ENCODE peak calls at places on chromosomes 3 and 15, in four cellular contexts. One of them, this sample, is unnamed.

GRCh38 chr15:48897144-48897814 is 19.3 kb downstream of the EID1 start:
- DNase-seq in cardiac muscle cell: peak; percentile 84
- DNase-seq in CD4-positive, alpha-beta T cell: no peak
- DNase-seq in upper lobe of right lung: no peak
- DNase-seq in this sample: no peak

GRCh38 chr15:73620078-73620477 is 13.1 kb downstream of the NPTN start:
- DNase-seq in upper lobe of right lung: no peak
- DNase-seq in cardiac muscle cell: no peak
- DNase-seq in CD4-positive, alpha-beta T cell: no peak
- DNase-seq in this sample: no peak

GRCh38 chr3:104279617-104280016 is 1087.1 kb upstream of the ALCAM start:
- DNase-seq in cardiac muscle cell: peak; percentile 40
- DNase-seq in CD4-positive, alpha-beta T cell: no peak
- DNase-seq in upper lobe of right lung: no peak
- DNase-seq in this sample: no peak

GRCh38 chr15:59540654-59541053 is 70.9 kb upstream of the GCNT3 start:
- DNase-seq in upper lobe of right lung: no peak
- DNase-seq in cardiac muscle cell: no peak
- DNase-seq in CD4-positive, alpha-beta T cell: no peak
- DNase-seq in this sample: no peak

GRCh38 chr15:39300451-39301153 is 280.3 kb upstream of the THBS1 start:
- DNase-seq in cardiac muscle cell: peak; percentile 36
- DNase-seq in CD4-positive, alpha-beta T cell: no peak
- DNase-seq in upper lobe of right lung: no peak
- DNase-seq in this sample: peak; percentile 15

GRCh38 chr3:96259-96658 is 100.3 kb upstream of the CHL1 start:
- DNase-seq in CD4-positive, alpha-beta T cell: no peak
- DNase-seq in cardiac muscle cell: no peak
- DNase-seq in upper lobe of right lung: no peak
- DNase-seq in this sample: no peak

GRCh38 chr3:159448902-159449301 is 539.7 kb upstream of the IL12A start:
- DNase-seq in CD4-positive, alpha-beta T cell: no peak
- DNase-seq in upper lobe of right lung: no peak
- DNase-seq in cardiac muscle cell: no peak
- DNase-seq in this sample: no peak

GRCh38 chr3:14304101-14305045 is 98.0 kb upstream of the SLC6A6 start:
- DNase-seq in cardiac muscle cell: no peak
- DNase-seq in upper lobe of right lung: no peak
- DNase-seq in CD4-positive, alpha-beta T cell: no peak
- DNase-seq in this sample: no peak

GRCh38 chr15:25245801-25246622 is 192.8 kb downstream of the UBE3A start:
- DNase-seq in upper lobe of right lung: peak; percentile 52
- DNase-seq in cardiac muscle cell: no peak
- DNase-seq in CD4-positive, alpha-beta T cell: no peak
- DNase-seq in this sample: no peak

GRCh38 chr3:185401319-185401955 is 38.5 kb downstream of the MAP3K13 start:
- DNase-seq in cardiac muscle cell: peak; percentile 12
- DNase-seq in upper lobe of right lung: no peak
- DNase-seq in CD4-positive, alpha-beta T cell: no peak
- DNase-seq in this sample: no peak

GRCh38 chr3:57755368-57756021 is 614 bp upstream of the SLMAP start:
- DNase-seq in CD4-positive, alpha-beta T cell: no peak
- DNase-seq in upper lobe of right lung: no peak
- DNase-seq in cardiac muscle cell: peak; percentile 60
- DNase-seq in this sample: peak; percentile 63

GRCh38 chr3:33299395-33300081 is 22.3 kb downstream of the FBXL2 start:
- DNase-seq in upper lobe of right lung: no peak
- DNase-seq in cardiac muscle cell: peak; percentile 34
- DNase-seq in CD4-positive, alpha-beta T cell: no peak
- DNase-seq in this sample: peak; percentile 18

GRCh38 chr15:78914027-78914764 is 30.6 kb downstream of the CTSH start:
- DNase-seq in cardiac muscle cell: no peak
- DNase-seq in CD4-positive, alpha-beta T cell: no peak
- DNase-seq in upper lobe of right lung: no peak
- DNase-seq in this sample: peak; percentile 50
- TF ChIP-seq CTCF in cardiac muscle cell: peak; percentile 42
- TF ChIP-seq CTCF in CD4-positive, alpha-beta T cell: no peak
- TF ChIP-seq CTCF in upper lobe of right lung: peak; percentile 46
- TF ChIP-seq CTCF in this sample: no peak

GRCh38 chr3:177451277-177451880 is 254.1 kb upstream of the TBL1XR1 start:
- DNase-seq in upper lobe of right lung: no peak
- DNase-seq in cardiac muscle cell: peak; percentile 10
- DNase-seq in CD4-positive, alpha-beta T cell: no peak
- DNase-seq in this sample: no peak
- TF ChIP-seq CTCF in upper lobe of right lung: no peak
- TF ChIP-seq CTCF in cardiac muscle cell: no peak
- TF ChIP-seq CTCF in CD4-positive, alpha-beta T cell: no peak
- TF ChIP-seq CTCF in this sample: no peak

GRCh38 chr3:128720891-128721290 is 5.1 kb upstream of the RAB7A start:
- DNase-seq in CD4-positive, alpha-beta T cell: no peak
- DNase-seq in cardiac muscle cell: no peak
- DNase-seq in upper lobe of right lung: peak; percentile 4
- DNase-seq in this sample: no peak

GRCh38 chr3:128712848-128713247 is 13.1 kb upstream of the RAB7A start:
- DNase-seq in CD4-positive, alpha-beta T cell: no peak
- DNase-seq in cardiac muscle cell: no peak
- DNase-seq in upper lobe of right lung: no peak
- DNase-seq in this sample: no peak

GRCh38 chr3:128709506-128710210 is 16.3 kb upstream of the RAB7A start:
- DNase-seq in CD4-positive, alpha-beta T cell: no peak
- DNase-seq in cardiac muscle cell: no peak
- DNase-seq in upper lobe of right lung: no peak
- DNase-seq in this sample: no peak

GRCh38 chr3:128710816-128711433 is 15.1 kb upstream of the RAB7A start:
- DNase-seq in CD4-positive, alpha-beta T cell: no peak
- DNase-seq in cardiac muscle cell: no peak
- DNase-seq in upper lobe of right lung: no peak
- DNase-seq in this sample: no peak

GRCh38 chr3:128714887-128715496 is 11.0 kb upstream of the RAB7A start:
- DNase-seq in upper lobe of right lung: peak; percentile 36
- DNase-seq in cardiac muscle cell: no peak
- DNase-seq in CD4-positive, alpha-beta T cell: peak; percentile 4
- DNase-seq in this sample: no peak
- TF ChIP-seq CTCF in upper lobe of right lung: no peak
- TF ChIP-seq CTCF in cardiac muscle cell: no peak
- TF ChIP-seq CTCF in CD4-positive, alpha-beta T cell: no peak
- TF ChIP-seq CTCF in this sample: no peak

GRCh38 chr3:66831931-66832330 is 166.2 kb upstream of the KBTBD8 start:
- DNase-seq in cardiac muscle cell: no peak
- DNase-seq in CD4-positive, alpha-beta T cell: no peak
- DNase-seq in upper lobe of right lung: no peak
- DNase-seq in this sample: no peak

GRCh38 chr3:66836363-66837152 is 161.5 kb upstream of the KBTBD8 start:
- DNase-seq in CD4-positive, alpha-beta T cell: no peak
- DNase-seq in upper lobe of right lung: no peak
- DNase-seq in cardiac muscle cell: no peak
- DNase-seq in this sample: no peak
- TF ChIP-seq CTCF in CD4-positive, alpha-beta T cell: no peak
- TF ChIP-seq CTCF in upper lobe of right lung: no peak
- TF ChIP-seq CTCF in cardiac muscle cell: no peak
- TF ChIP-seq CTCF in this sample: peak; percentile 16

DNA sequence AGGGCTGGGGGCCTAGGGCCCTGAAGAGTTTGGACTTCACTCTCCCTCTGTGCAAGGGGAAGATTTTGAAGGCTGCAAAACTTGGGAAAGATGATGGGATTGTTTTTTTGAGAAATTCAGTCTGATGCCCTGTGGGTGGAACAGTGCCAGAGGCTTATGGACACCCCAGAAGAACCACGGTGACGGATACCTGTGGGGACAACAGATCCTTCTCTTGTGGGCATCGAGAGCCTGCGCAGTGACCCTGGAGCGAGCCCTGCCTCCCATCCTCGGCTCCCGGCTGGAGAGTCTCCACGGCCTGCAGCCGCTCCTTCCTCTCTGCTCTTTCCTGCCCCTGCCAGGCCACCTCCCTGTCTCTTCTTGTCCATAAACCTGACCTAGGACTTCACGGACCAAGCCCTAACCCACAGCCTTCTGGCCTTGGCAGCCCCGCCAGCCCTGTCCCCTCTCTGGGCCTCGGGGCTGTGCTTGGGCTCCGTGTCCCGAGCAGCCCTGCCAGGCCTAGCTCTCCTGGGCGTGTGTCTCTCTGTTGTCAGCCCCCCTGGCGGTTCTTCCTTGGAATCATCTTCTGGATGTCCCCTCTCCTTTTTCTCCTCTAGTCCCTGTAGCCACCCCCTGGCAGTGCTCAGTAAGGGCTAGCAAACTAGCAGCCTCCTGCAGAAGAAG is 98.4 kb downstream of the VGLL4 start:
- DNase-seq in cardiac muscle cell: no peak
- DNase-seq in CD4-positive, alpha-beta T cell: no peak
- DNase-seq in upper lobe of right lung: no peak
- DNase-seq in this sample: no peak
- TF ChIP-seq CTCF in cardiac muscle cell: no peak
- TF ChIP-seq CTCF in CD4-positive, alpha-beta T cell: no peak
- TF ChIP-seq CTCF in upper lobe of right lung: no peak
- TF ChIP-seq CTCF in this sample: no peak

GRCh38 chr15:35450492-35450891 is 95.5 kb downstream of the DPH6 start:
- DNase-seq in cardiac muscle cell: peak; percentile 32
- DNase-seq in upper lobe of right lung: no peak
- DNase-seq in CD4-positive, alpha-beta T cell: no peak
- DNase-seq in this sample: no peak

GRCh38 chr15:35444557-35445204 is 101.3 kb downstream of the DPH6 start:
- DNase-seq in cardiac muscle cell: peak; percentile 71
- DNase-seq in upper lobe of right lung: no peak
- DNase-seq in CD4-positive, alpha-beta T cell: no peak
- DNase-seq in this sample: peak; percentile 8

GRCh38 chr15:35443376-35443775 is 102.6 kb downstream of the DPH6 start:
- DNase-seq in upper lobe of right lung: no peak
- DNase-seq in CD4-positive, alpha-beta T cell: no peak
- DNase-seq in cardiac muscle cell: no peak
- DNase-seq in this sample: no peak

GRCh38 chr15:35445891-35446290 is 100.1 kb downstream of the DPH6 start:
- DNase-seq in cardiac muscle cell: no peak
- DNase-seq in upper lobe of right lung: no peak
- DNase-seq in CD4-positive, alpha-beta T cell: no peak
- DNase-seq in this sample: no peak

GRCh38 chr15:35448294-35448693 is 97.7 kb downstream of the DPH6 start:
- DNase-seq in upper lobe of right lung: no peak
- DNase-seq in CD4-positive, alpha-beta T cell: no peak
- DNase-seq in cardiac muscle cell: no peak
- DNase-seq in this sample: no peak
- TF ChIP-seq CTCF in upper lobe of right lung: no peak
- TF ChIP-seq CTCF in CD4-positive, alpha-beta T cell: no peak
- TF ChIP-seq CTCF in cardiac muscle cell: no peak
- TF ChIP-seq CTCF in this sample: no peak

GRCh38 chr3:112653209-112653871 is 12.4 kb upstream of the CCDC80 start:
- DNase-seq in upper lobe of right lung: no peak
- DNase-seq in CD4-positive, alpha-beta T cell: no peak
- DNase-seq in cardiac muscle cell: peak; percentile 85
- DNase-seq in this sample: peak; percentile 92

GRCh38 chr3:112654492-112654891 is 13.5 kb upstream of the CCDC80 start:
- DNase-seq in upper lobe of right lung: no peak
- DNase-seq in CD4-positive, alpha-beta T cell: no peak
- DNase-seq in cardiac muscle cell: no peak
- DNase-seq in this sample: no peak

GRCh38 chr3:112656045-112656444 is 15.1 kb upstream of the CCDC80 start:
- DNase-seq in cardiac muscle cell: no peak
- DNase-seq in upper lobe of right lung: no peak
- DNase-seq in CD4-positive, alpha-beta T cell: no peak
- DNase-seq in this sample: no peak

GRCh38 chr3:112653881-112654300 is 12.9 kb upstream of the CCDC80 start:
- DNase-seq in CD4-positive, alpha-beta T cell: no peak
- DNase-seq in upper lobe of right lung: no peak
- DNase-seq in cardiac muscle cell: peak; percentile 80
- DNase-seq in this sample: peak; percentile 77

DNA sequence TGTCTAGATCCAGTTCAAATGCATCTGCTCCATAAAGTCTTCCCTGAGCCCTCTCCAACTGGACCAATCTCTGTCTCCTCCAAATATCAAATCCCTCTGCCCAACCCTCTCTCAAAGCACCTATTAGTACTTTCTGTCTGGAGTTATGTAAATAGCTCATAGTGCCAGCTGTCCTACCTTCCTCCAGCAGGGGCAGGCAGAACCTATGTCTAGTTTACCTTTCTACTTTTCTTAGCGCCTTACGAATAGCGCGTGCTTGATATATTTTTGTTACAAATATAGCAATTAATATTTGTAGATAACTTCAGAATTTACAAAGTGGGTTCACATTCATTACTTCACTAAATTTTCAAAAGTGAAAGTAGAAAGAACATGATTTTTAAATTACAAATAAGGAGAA is 14.0 kb upstream of the CCDC80 start:
- DNase-seq in cardiac muscle cell: peak; percentile 5
- DNase-seq in CD4-positive, alpha-beta T cell: no peak
- DNase-seq in upper lobe of right lung: no peak
- DNase-seq in this sample: peak; percentile 64
- TF ChIP-seq CTCF in cardiac muscle cell: no peak
- TF ChIP-seq CTCF in CD4-positive, alpha-beta T cell: peak; percentile 18
- TF ChIP-seq CTCF in upper lobe of right lung: no peak
- TF ChIP-seq CTCF in this sample: no peak